ENCODE peak calls at places on chromosome 15, in six cellular contexts. C, N, Q, S, M and W are unnamed samples.

GRCh38 chr15:72902245-72902928 is 118.8 kb upstream of the ADPGK start:
- DNase-seq in M (peak), N (no peak), S (no peak), C (no peak), Q (no peak), W (no peak)

GRCh38 chr15:62153228-62153627 is 11.9 kb downstream of the C2CD4B start:
- DNase-seq in M (no peak), S (no peak), Q (no peak), C (no peak), N (no peak), W (no peak)

GRCh38 chr15:74783072-74783807 is 1.4 kb downstream of the CSK start:
- DNase-seq in S (no peak), N (no peak), Q (peak), C (peak), M (peak), W (peak)

GRCh38 chr15:44479343-44479742 is 51.9 kb downstream of the CTDSPL2 start:
- DNase-seq in C (no peak), M (no peak), S (no peak), Q (no peak), N (no peak), W (no peak)

GRCh38 chr15:85024509-85025336 is 43.1 kb downstream of the PDE8A start:
- DNase-seq in N (no peak), Q (no peak), C (no peak), M (peak), S (peak), W (no peak)

GRCh38 chr15:36970522-36970921 is 129.8 kb downstream of the MEIS2 start:
- DNase-seq in N (no peak), M (no peak), S (no peak), C (no peak), Q (no peak), W (no peak)

GRCh38 chr15:39025331-39025730 is 460.7 kb upstream of the RASGRP1 start:
- DNase-seq in S (no peak), M (peak), Q (no peak), C (no peak), N (no peak), W (no peak)

GRCh38 chr15:77574521-77575202 is 58.0 kb downstream of the LINGO1 start:
- DNase-seq in M (no peak), C (no peak), Q (no peak), N (no peak), S (no peak), W (no peak)

GRCh38 chr15:44188810-44189209 is 6.3 kb downstream of the FRMD5 start:
- DNase-seq in Q (no peak), S (no peak), M (no peak), C (no peak), N (no peak), W (no peak)

GRCh38 chr15:101600024-101600423 is 52.2 kb downstream of the TM2D3 start:
- DNase-seq in Q (no peak), C (no peak), M (no peak), N (no peak), S (no peak), W (no peak)

GRCh38 chr15:67091966-67092677 is 26.7 kb downstream of the SMAD3 start:
- DNase-seq in S (no peak), C (no peak), Q (no peak), N (no peak), M (no peak), W (peak)

GRCh38 chr15:42050484-42051255 is 29.8 kb upstream of the PLA2G4E start:
- DNase-seq in M (no peak), Q (no peak), S (no peak), N (no peak), C (peak), W (no peak)

GRCh38 chr15:70703483-70703882 is 59.9 kb downstream of the UACA start:
- DNase-seq in Q (no peak), M (no peak), N (no peak), S (peak), C (no peak), W (no peak)

GRCh38 chr15:29676961-29677402 is 145.3 kb downstream of the TJP1 start:
- DNase-seq in N (no peak), Q (no peak), S (peak), C (no peak), M (peak), W (no peak)

GRCh38 chr15:68642491-68642845 is 63.7 kb downstream of the CORO2B start:
- DNase-seq in N (no peak), Q (no peak), C (no peak), M (no peak), S (no peak), W (no peak)

GRCh38 chr15:101145362-101145761 is 106.5 kb downstream of the CHSY1 start:
- DNase-seq in S (peak), C (no peak), N (no peak), M (no peak), Q (peak), W (peak)

GRCh38 chr15:31202953-31203352 is 101.4 kb upstream of the TRPM1 start:
- DNase-seq in M (no peak), C (no peak), Q (no peak), N (no peak), S (no peak), W (no peak)

GRCh38 chr15:59371458-59372351 is 966 bp downstream of the MYO1E start:
- DNase-seq in Q (no peak), S (no peak), M (peak), C (no peak), N (no peak), W (no peak)

GRCh38 chr15:57444877-57445513 is 68.7 kb downstream of the CGNL1 start:
- DNase-seq in M (no peak), Q (no peak), N (no peak), S (no peak), C (no peak), W (no peak)

GRCh38 chr15:51931016-51931415 is 40.6 kb downstream of the LEO1 start:
- DNase-seq in Q (no peak), C (no peak), M (no peak), N (no peak), S (no peak), W (no peak)

GRCh38 chr15:67715166-67715565 is 110.1 kb upstream of the SKOR1 start:
- DNase-seq in M (no peak), C (no peak), Q (no peak), S (no peak), N (no peak), W (no peak)

GRCh38 chr15:99998661-99999101 is 265.4 kb upstream of the LYSMD4 start:
- DNase-seq in C (no peak), N (no peak), M (no peak), S (no peak), Q (no peak), W (no peak)

GRCh38 chr15:48145923-48146322 is 25.1 kb downstream of the SLC24A5 start:
- DNase-seq in C (no peak), N (no peak), S (no peak), Q (no peak), M (no peak), W (no peak)

GRCh38 chr15:51629612-51630011 is 7.0 kb upstream of the DMXL2 start:
- DNase-seq in N (no peak), S (no peak), C (no peak), M (no peak), Q (peak), W (no peak)